ENCODE peak calls at places on chromosome 7, in six cellular contexts. G is osteoblast, B is PC-9, V is K562, L is transverse colon, Q is cardiac muscle cell. U is an unnamed sample.

GRCh38 chr7:137987968-137988367 is 13.9 kb downstream of the CREB3L2 start:
- DNase-seq in G (no peak), B (no peak), V (no peak), L (peak), Q (no peak), U (no peak)

GRCh38 chr7:11261470-11261869 is 287.8 kb downstream of the PHF14 start:
- DNase-seq in G (no peak), B (peak), V (peak), L (no peak), Q (no peak), U (no peak)

GRCh38 chr7:118195837-118196474 is 12.0 kb downstream of the LSM8 start:
- DNase-seq in G (no peak), B (peak), V (peak), L (peak), Q (peak), U (peak)

GRCh38 chr7:77698042-77698625 is 1.9 kb downstream of the RSBN1L start:
- DNase-seq in G (no peak), B (no peak), V (peak), L (no peak), Q (no peak), U (no peak)

GRCh38 chr7:34107306-34107705 is 202.0 kb downstream of the BMPER start:
- DNase-seq in G (no peak), B (no peak), V (no peak), L (no peak), Q (no peak), U (peak)

GRCh38 chr7:138585283-138585993 is 115.7 kb downstream of the SVOPL start:
- DNase-seq in G (no peak), B (no peak), V (no peak), L (no peak), Q (no peak), U (no peak)

GRCh38 chr7:16985621-16986020 is 103.8 kb upstream of the AGR3 start:
- DNase-seq in G (no peak), B (peak), V (no peak), L (no peak), Q (no peak), U (no peak)

GRCh38 chr7:15159239-15159638 is 256.7 kb upstream of the DGKB start:
- DNase-seq in G (no peak), B (peak), V (no peak), L (no peak), Q (no peak), U (no peak)

GRCh38 chr7:64999165-65000004 is 7.1 kb downstream of the ERV3-1 start:
- DNase-seq in G (no peak), B (peak), V (peak), L (no peak), Q (no peak), U (peak)

GRCh38 chr7:38675500-38676106 is 44.4 kb upstream of the AMPH start:
- DNase-seq in G (no peak), B (no peak), V (no peak), L (no peak), Q (peak), U (no peak)

GRCh38 chr7:25584557-25584956 is 356.3 kb upstream of the NPVF start:
- DNase-seq in G (no peak), B (no peak), V (no peak), L (no peak), Q (no peak), U (no peak)

GRCh38 chr7:36606442-36607205 is 117.7 kb downstream of the AOAH start:
- DNase-seq in G (no peak), B (no peak), V (no peak), L (no peak), Q (no peak), U (no peak)

GRCh38 chr7:67518580-67518979 is 521.9 kb downstream of the TYW1 start:
- DNase-seq in G (no peak), B (no peak), V (no peak), L (no peak), Q (no peak), U (no peak)

GRCh38 chr7:5533821-5534367 is 110.3 kb upstream of the TNRC18 start:
- DNase-seq in G (peak), B (peak), V (no peak), L (no peak), Q (no peak), U (no peak)

GRCh38 chr7:98217623-98218582 is 6.7 kb downstream of the BHLHA15 start:
- DNase-seq in G (peak), B (no peak), V (peak), L (no peak), Q (no peak), U (no peak)

GRCh38 chr7:131637846-131638245 is 81.4 kb upstream of the PODXL start:
- DNase-seq in G (no peak), B (no peak), V (no peak), L (no peak), Q (no peak), U (no peak)

GRCh38 chr7:9835204-9835603 is 1138.5 kb upstream of the PHF14 start:
- DNase-seq in G (no peak), B (peak), V (no peak), L (no peak), Q (no peak), U (no peak)

GRCh38 chr7:107206136-107206535 is 37.3 kb downstream of the HBP1 start:
- DNase-seq in G (no peak), B (no peak), V (no peak), L (no peak), Q (no peak), U (no peak)

GRCh38 chr7:69256634-69257081 is 341.6 kb upstream of the AUTS2 start:
- DNase-seq in G (no peak), B (peak), V (no peak), L (peak), Q (no peak), U (no peak)

GRCh38 chr7:16926283-16926682 is 44.5 kb upstream of the AGR3 start:
- DNase-seq in G (no peak), B (no peak), V (peak), L (peak), Q (peak), U (peak)

GRCh38 chr7:116554436-116554835 is 29.6 kb downstream of the CAV1 start:
- DNase-seq in G (peak), B (no peak), V (no peak), L (no peak), Q (no peak), U (peak)

GRCh38 chr7:94696981-94697670 is 41.2 kb upstream of the SGCE start:
- DNase-seq in G (peak), B (peak), V (no peak), L (peak), Q (no peak), U (peak)

GRCh38 chr7:136523581-136523980 is 344.9 kb upstream of the CHRM2 start:
- DNase-seq in G (no peak), B (no peak), V (no peak), L (no peak), Q (no peak), U (no peak)

GRCh38 chr7:109864263-109864662 is 1226.7 kb upstream of the LRRN3 start:
- DNase-seq in G (no peak), B (no peak), V (no peak), L (no peak), Q (no peak), U (no peak)

GRCh38 chr7:30992414-30992813 is 28.7 kb downstream of the GHRHR start:
- DNase-seq in G (no peak), B (no peak), V (no peak), L (no peak), Q (no peak), U (no peak)

GRCh38 chr7:26186364-26187311 is 13.9 kb downstream of the HNRNPA2B1 start:
- DNase-seq in G (no peak), B (no peak), V (no peak), L (no peak), Q (no peak), U (peak)

GRCh38 chr7:6015917-6016652 is 7.0 kb downstream of the AIMP2 start:
- DNase-seq in G (peak), B (no peak), V (peak), L (peak), Q (no peak), U (peak)

GRCh38 chr7:80922254-80923049 is 3.6 kb upstream of the SEMA3C start:
- DNase-seq in G (no peak), B (peak), V (no peak), L (peak), Q (no peak), U (no peak)

GRCh38 chr7:29955799-29956476 is 33.7 kb downstream of the SCRN1 start:
- DNase-seq in G (no peak), B (no peak), V (no peak), L (peak), Q (no peak), U (no peak)

GRCh38 chr7:43204081-43204480 is 91.6 kb downstream of the HECW1 start:
- DNase-seq in G (peak), B (no peak), V (no peak), L (no peak), Q (no peak), U (peak)

GRCh38 chr7:112701456-112701855 is 88.7 kb downstream of the TMEM168 start:
- DNase-seq in G (no peak), B (no peak), V (no peak), L (peak), Q (no peak), U (no peak)

GRCh38 chr7:74412603-74413002 is 41.1 kb upstream of the GTF2IRD1 start:
- DNase-seq in G (no peak), B (no peak), V (peak), L (no peak), Q (no peak), U (peak)

GRCh38 chr7:42237891-42238531 is 1.0 kb upstream of the GLI3 start:
- DNase-seq in G (peak), B (no peak), V (peak), L (peak), Q (peak), U (peak)

GRCh38 chr7:76000566-76000965 is 6.2 kb upstream of the TMEM120A start:
- DNase-seq in G (no peak), B (no peak), V (no peak), L (no peak), Q (no peak), U (no peak)

GRCh38 chr7:108094933-108095710 is 35.0 kb downstream of the LAMB4 start:
- DNase-seq in G (peak), B (peak), V (no peak), L (peak), Q (no peak), U (peak)

GRCh38 chr7:2148814-2149213 is 83.9 kb downstream of the MAD1L1 start:
- DNase-seq in G (no peak), B (no peak), V (no peak), L (no peak), Q (no peak), U (no peak)

GRCh38 chr7:2247141-2247985 is 5.3 kb downstream of the NUDT1 start:
- DNase-seq in G (peak), B (no peak), V (peak), L (no peak), Q (peak), U (peak)

GRCh38 chr7:53214463-53214862 is 179.0 kb downstream of the POM121L12 start:
- DNase-seq in G (no peak), B (no peak), V (no peak), L (no peak), Q (no peak), U (no peak)

DNA sequence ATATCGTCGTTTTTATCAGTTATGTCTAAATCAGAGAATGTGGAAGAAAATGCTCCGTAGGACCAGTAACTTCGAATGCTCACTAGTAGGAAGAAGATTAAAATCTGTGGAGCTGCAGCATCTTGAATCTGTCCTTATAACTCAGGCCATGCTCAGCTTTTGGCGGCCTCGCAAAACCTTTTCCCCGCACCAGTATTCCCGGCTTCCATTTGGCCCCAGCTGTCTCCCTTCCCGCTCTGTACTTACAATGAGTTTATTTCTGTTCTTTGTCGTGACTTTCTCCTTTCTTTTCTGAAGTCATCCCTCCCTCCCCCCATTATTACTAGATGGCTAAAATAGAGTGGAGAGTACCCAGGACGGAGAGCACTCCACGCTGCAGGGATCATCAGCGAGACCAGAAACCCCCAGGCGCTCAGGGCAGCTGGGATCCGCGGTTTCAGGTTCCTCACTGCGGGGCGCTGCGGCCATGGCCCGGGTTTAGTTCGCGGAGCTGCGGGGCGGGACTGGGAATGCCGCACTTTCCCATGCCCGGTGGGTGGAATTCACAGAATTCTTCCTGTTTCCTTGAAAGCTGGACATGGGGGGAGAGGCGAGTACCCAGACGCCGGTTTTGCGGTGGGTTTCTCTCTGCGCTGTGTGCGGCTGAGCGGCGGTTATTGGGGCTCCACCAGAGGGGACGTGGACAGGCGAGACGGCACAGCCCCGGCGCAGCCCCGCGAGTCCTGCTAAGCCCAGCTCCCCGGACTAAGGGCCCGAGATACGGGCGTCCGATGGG is 183.5 kb downstream of the POM121L12 start:
- DNase-seq in G (peak), B (no peak), V (no peak), L (no peak), Q (peak), U (no peak)
- H3K4me3 ChIP-seq in G (no peak), B (no peak), V (no peak), L (peak), Q (peak), U (no peak)

DNA sequence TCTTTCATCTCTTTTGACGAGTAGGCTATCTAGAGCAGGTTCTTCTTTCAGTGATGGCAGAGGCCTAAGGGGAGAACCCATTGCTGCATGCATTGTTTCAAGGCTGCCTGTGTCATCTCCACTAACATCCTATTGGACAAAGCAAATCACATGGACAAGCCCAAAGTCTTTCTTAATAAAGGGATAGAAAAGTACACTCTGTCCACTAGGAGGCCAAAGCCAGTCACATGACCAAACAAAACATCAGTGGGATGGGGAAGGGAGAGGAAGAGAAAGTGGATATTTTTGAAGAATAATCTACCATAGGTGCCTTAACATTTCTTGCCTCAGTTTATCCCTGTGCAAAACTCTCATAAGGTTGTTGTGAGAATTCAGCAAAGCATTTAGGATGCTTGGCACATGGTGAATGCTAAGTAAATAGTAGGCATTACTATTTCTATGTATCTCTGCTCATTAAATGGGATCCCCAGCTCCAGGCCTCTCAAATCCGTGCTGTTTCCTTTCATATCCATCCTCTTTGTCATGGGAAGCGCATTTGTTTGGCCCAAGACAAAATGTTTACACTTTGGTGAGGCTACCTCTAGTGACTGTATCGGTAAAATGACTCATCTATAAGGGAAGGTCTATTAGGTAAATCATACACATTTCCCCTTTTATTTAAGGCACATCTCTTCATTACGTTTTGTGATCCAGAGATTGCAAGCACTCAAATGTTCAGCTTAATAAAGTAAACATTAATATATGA is 16.7 kb upstream of the CADPS2 start:
- DNase-seq in G (no peak), B (no peak), V (no peak), L (no peak), Q (no peak), U (peak)
- TF ChIP-seq CTCF in G (no peak), B (no peak), V (no peak), L (no peak), Q (peak), U (peak)

GRCh38 chr7:45575501-45576248 is 1.5 kb downstream of the ADCY1 start:
- DNase-seq in G (peak), B (no peak), V (no peak), L (no peak), Q (no peak), U (no peak)
- H3K4me3 ChIP-seq in G (no peak), B (no peak), V (no peak), L (no peak), Q (peak), U (no peak)

DNA sequence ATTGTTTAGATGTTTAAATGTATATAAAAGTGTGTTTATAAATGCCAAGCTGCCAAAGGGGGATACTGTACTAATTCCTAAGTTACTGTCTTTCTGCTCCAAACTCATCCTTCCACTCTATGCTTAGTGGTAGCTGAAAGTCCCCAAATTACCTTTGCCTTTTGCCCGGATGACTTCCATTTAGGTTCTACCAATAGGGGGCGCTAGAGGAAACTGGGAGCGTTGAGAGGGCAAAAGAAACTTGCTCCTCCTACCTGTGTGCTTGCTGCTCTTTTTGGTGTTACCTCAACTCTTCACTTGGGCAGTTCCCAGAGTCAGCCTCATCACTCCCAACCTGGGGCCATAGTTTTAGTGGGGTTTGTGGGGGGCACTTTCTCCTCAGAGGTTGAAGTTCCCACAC is 5.9 kb upstream of the OR2A25 start:
- DNase-seq in G (no peak), B (no peak), V (peak), L (no peak), Q (no peak), U (no peak)
- TF ChIP-seq CTCF in G (no peak), B (peak), V (peak), L (no peak), Q (no peak), U (peak)

DNA sequence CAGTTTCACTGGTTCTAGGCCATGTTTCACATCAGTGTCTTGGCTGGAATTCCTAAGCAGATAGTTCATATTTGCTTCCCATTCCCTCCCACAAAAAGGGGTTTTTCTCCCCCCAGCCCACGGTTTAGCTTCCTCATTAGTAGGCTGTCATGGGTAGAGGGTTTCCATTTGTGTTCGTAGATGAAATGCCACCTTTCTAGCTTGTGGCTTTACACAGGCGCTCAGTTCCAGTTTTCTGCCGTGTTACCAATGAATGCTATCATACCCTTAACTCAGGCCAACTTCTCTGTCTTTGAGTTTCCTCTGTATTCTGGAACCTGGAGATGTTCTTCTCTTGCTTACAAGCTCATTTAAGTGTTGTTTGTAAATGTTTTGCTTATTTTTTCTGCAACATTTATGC is 26.8 kb downstream of the CALD1 start:
- DNase-seq in G (no peak), B (no peak), V (no peak), L (no peak), Q (no peak), U (no peak)
- H3K4me3 ChIP-seq in G (no peak), B (no peak), V (no peak), L (no peak), Q (no peak), U (no peak)

DNA sequence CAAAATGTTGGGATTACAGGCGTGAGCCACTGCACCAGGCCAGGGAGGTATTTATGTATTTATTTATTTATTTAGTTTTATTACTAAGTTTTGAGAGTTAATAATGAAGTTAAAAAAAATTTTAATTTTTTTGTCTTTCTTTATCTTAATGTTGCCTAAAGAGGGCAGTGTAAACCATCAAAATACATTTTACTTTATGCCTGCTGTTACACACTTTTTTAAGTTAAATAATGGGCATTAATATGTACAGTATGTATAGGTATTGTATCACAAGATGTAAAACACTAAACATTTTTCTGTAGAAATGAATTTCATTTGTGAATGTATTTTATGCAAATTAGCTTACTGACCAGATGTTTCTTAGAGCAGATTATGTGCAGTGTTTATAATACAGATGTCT is 129.4 kb downstream of the AASS start:
- DNase-seq in G (no peak), B (no peak), V (no peak), L (no peak), Q (no peak), U (peak)
- TF ChIP-seq CTCF in G (peak), B (peak), V (no peak), L (no peak), Q (no peak), U (peak)

DNA sequence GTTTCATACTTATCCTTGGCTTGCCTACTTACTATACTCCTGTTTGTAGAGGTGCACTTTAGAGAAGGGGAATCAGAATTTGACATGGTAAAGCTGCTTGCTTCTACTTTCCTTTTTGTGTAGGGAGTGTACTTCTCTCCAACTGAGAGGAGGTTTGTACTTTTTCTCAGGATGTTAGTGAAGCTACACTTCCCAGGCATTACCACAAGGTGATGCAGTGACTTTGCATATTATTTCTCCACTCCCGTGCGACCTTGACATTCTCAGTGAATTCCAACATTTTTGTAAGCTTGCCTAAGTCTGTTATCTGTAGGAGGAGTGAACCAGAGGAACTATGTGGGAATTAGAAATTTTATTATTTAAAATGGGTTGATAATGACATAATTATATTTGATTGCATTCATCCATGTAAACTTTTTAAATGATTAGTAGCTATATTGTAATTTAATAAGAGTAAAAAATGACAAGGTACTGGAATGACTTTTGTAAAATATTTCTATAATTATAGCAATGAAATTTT is 5.2 kb downstream of the TAX1BP1 start:
- DNase-seq in G (no peak), B (peak), V (peak), L (no peak), Q (peak), U (peak)
- H3K4me3 ChIP-seq in G (peak), B (peak), V (no peak), L (no peak), Q (no peak), U (no peak)

GRCh38 chr7:142873281-142873784 is 12.2 kb downstream of the TRPV6 start:
- DNase-seq in G (peak), B (no peak), V (peak), L (no peak), Q (no peak), U (peak)
- TF ChIP-seq CTCF in G (peak), B (peak), V (peak), L (no peak), Q (peak), U (peak)

GRCh38 chr7:22147113-22147512 is 201.4 kb upstream of the CDCA7L start:
- DNase-seq in G (no peak), B (no peak), V (no peak), L (no peak), Q (no peak), U (peak)
- H3K4me3 ChIP-seq in G (peak), B (no peak), V (no peak), L (no peak), Q (no peak), U (no peak)

U was measured in fibroblast of mammary gland.